ENCODE peak calls at places on chromosomes 11 and 22, in ten cellular contexts. M, I, V, J, S, T, O, F, N and Q are unnamed samples.

GRCh38 chr11:117286588-117286987 is 4.6 kb upstream of the BACE1-AS start:
- DNase-seq in N (no peak), I (no peak), T (no peak), J (no peak), F (no peak), V (no peak), O (no peak), S (no peak), M (no peak), Q (no peak)

GRCh38 chr11:35305670-35306382 is 113.5 kb downstream of the SLC1A2 start:
- DNase-seq in T (no peak), M (no peak), V (peak; percentile 50), O (peak; percentile 63), S (peak; percentile 1), F (no peak), I (no peak), N (no peak), J (no peak), Q (peak; percentile 66)

GRCh38 chr22:49209452-49210195 is 618.0 kb downstream of the BRD1 start:
- DNase-seq in N (peak; percentile 60), M (no peak), O (no peak), J (peak; percentile 6), V (no peak), I (no peak), T (no peak), F (peak; percentile 31), S (no peak), Q (no peak)

GRCh38 chr22:37519268-37520195 is at the start of gene CARD10:
- DNase-seq in J (peak; percentile 6), O (peak; percentile 23), I (peak; percentile 81), N (no peak), F (no peak), S (no peak), T (no peak), V (peak; percentile 61), M (no peak), Q (peak; percentile 41)

GRCh38 chr11:75485742-75486141 is 40.0 kb downstream of the GDPD5 start:
- DNase-seq in O (no peak), T (no peak), J (no peak), I (no peak), F (no peak), N (no peak), M (no peak), V (no peak), S (no peak), Q (no peak)

GRCh38 chr11:73321342-73322110 is 13.4 kb downstream of the ARHGEF17 start:
- DNase-seq in T (no peak), I (peak; percentile 83), F (peak; percentile 60), N (no peak), J (no peak), S (no peak), V (peak; percentile 93), M (peak; percentile 10), O (no peak), Q (peak; percentile 87)

GRCh38 chr11:23079382-23079813 is 219.1 kb upstream of the CCDC179 start:
- DNase-seq in S (no peak), I (no peak), V (peak; percentile 51), M (no peak), T (peak; percentile 24), J (no peak), F (no peak), O (no peak), N (no peak), Q (no peak)

GRCh38 chr11:11396290-11397042 is 43.4 kb upstream of the CSNK2A3 start:
- DNase-seq in M (no peak), V (peak; percentile 79), S (no peak), O (no peak), N (no peak), J (no peak), F (no peak), T (peak; percentile 77), I (no peak), Q (peak; percentile 93)